ENCODE peak calls at places on chromosomes 5 and 9, in nine cellular contexts. U is CD8-positive, alpha-beta memory T cell; J is cardiac muscle cell; A is colonic mucosa; I is lower lobe of right lung; D is mammary epithelial cell; N is DND-41; S is sigmoid colon; W is neural progenitor cell. C is an unnamed sample.
A peak's percentile ranks its signal among the peaks of the same experiment; 100 is the strongest.

GRCh38 chr9:37938121-37938906 is 34.4 kb upstream of the SLC25A51 start:
- DNase-seq in I (peak; percentile 18), J (no peak), D (peak; percentile 65), A (no peak), N (no peak), W (peak; percentile 37), U (no peak), S (no peak), C (no peak)

GRCh38 chr5:97412959-97413358 is 229.9 kb upstream of the RIOK2 start:
- DNase-seq in D (no peak), N (no peak), U (no peak), A (no peak), I (no peak), S (no peak), W (no peak), J (no peak), C (no peak)

GRCh38 chr5:89095341-89095740 is 212.4 kb upstream of the MEF2C start:
- DNase-seq in I (no peak), D (no peak), S (no peak), W (no peak), U (no peak), J (no peak), A (no peak), N (no peak), C (no peak)

GRCh38 chr5:158054388-158055092 is 195.6 kb upstream of the CLINT1 start:
- DNase-seq in U (no peak), J (no peak), I (no peak), N (no peak), D (no peak), W (no peak), A (no peak), S (no peak), C (no peak)

GRCh38 chr5:14946813-14947640 is 75.4 kb upstream of the ANKH start:
- DNase-seq in U (peak; percentile 34), D (peak; percentile 40), I (no peak), J (peak; percentile 47), S (no peak), W (peak; percentile 28), A (peak; percentile 55), N (peak; percentile 33), C (no peak)

GRCh38 chr5:531101-531748 is 7.0 kb upstream of the SLC9A3 start:
- DNase-seq in D (no peak), N (no peak), W (peak; percentile 38), A (no peak), J (no peak), S (no peak), U (no peak), I (peak; percentile 44), C (no peak)

GRCh38 chr9:134564431-134565170 is 77.0 kb upstream of the COL5A1 start:
- DNase-seq in U (no peak), I (no peak), S (peak; percentile 40), A (peak; percentile 11), W (no peak), N (no peak), J (no peak), D (no peak), C (no peak)

GRCh38 chr5:21263361-21263760 is 1275.4 kb upstream of the CDH18 start:
- DNase-seq in N (no peak), U (no peak), A (no peak), S (no peak), I (no peak), J (no peak), D (no peak), W (no peak), C (no peak)

GRCh38 chr5:113433862-113434612 is 752 bp downstream of the TSSK1B start:
- DNase-seq in I (peak; percentile 41), N (no peak), W (no peak), A (no peak), J (no peak), D (no peak), U (no peak), S (no peak), C (no peak)

GRCh38 chr9:131621551-131622321 is 76.4 kb downstream of the PRRT1B start:
- DNase-seq in N (no peak), J (no peak), W (no peak), D (no peak), A (no peak), U (peak; percentile 30), S (no peak), I (peak; percentile 74), C (no peak)

GRCh38 chr5:36237756-36238155 is 4.0 kb downstream of the NADK2 start:
- DNase-seq in S (no peak), I (no peak), D (peak; percentile 40), J (no peak), A (no peak), W (no peak), N (no peak), U (no peak), C (no peak)

GRCh38 chr5:36238896-36239295 is 2.8 kb downstream of the NADK2 start:
- DNase-seq in J (no peak), A (no peak), D (no peak), U (no peak), S (no peak), I (no peak), N (no peak), W (no peak), C (no peak)

GRCh38 chr5:36241636-36242533 is at the start of gene NADK2:
- DNase-seq in A (peak; percentile 96), N (peak; percentile 96), S (peak; percentile 98), J (peak; percentile 97), W (peak; percentile 97), I (peak; percentile 96), U (peak; percentile 96), D (peak; percentile 92), C (peak; percentile 79)

GRCh38 chr5:36240779-36241635 is 718 bp downstream of the NADK2 start:
- DNase-seq in J (peak; percentile 86), S (peak; percentile 82), A (peak; percentile 72), D (peak; percentile 58), W (peak; percentile 82), U (peak; percentile 13), I (peak; percentile 67), N (peak; percentile 56), C (no peak)

GRCh38 chr5:36239370-36240293 is 2.1 kb downstream of the NADK2 start:
- DNase-seq in A (no peak), I (no peak), D (no peak), J (no peak), W (no peak), N (no peak), S (no peak), U (no peak), C (no peak)
- H3K4me1 ChIP-seq in A (peaks cover 4% of the 10 kb centered on the region), I (peaks cover 39% of the 10 kb centered on the region), D (peaks cover 18% of the 10 kb centered on the region), J (peaks cover 21% of the 10 kb centered on the region), W (no peaks in the 10 kb centered on the region), N (peaks cover 36% of the 10 kb centered on the region), S (peaks cover 41% of the 10 kb centered on the region), U (peaks cover 27% of the 10 kb centered on the region), C (peaks cover 2% of the 10 kb centered on the region)

GRCh38 chr5:150614651-150615040 is 25.8 kb upstream of the SYNPO start:
- DNase-seq in W (no peak), S (no peak), D (no peak), J (no peak), U (no peak), N (no peak), A (no peak), I (no peak), C (no peak)

GRCh38 chr5:150613991-150614650 is 26.3 kb upstream of the SYNPO start:
- DNase-seq in A (no peak), W (no peak), N (no peak), I (no peak), S (no peak), J (no peak), U (no peak), D (no peak), C (no peak)

GRCh38 chr5:150616506-150616905 is 24.0 kb upstream of the SYNPO start:
- DNase-seq in W (no peak), N (no peak), U (no peak), I (no peak), A (no peak), D (no peak), J (no peak), S (no peak), C (no peak)

GRCh38 chr5:150616024-150616470 is 24.4 kb upstream of the SYNPO start:
- DNase-seq in J (no peak), D (no peak), U (no peak), N (no peak), I (peak; percentile 60), A (peak; percentile 92), W (no peak), S (no peak), C (no peak)

GRCh38 chr5:150615141-150615699 is 25.2 kb upstream of the SYNPO start:
- DNase-seq in W (no peak), S (no peak), U (no peak), A (peak; percentile 66), I (peak; percentile 57), J (no peak), N (no peak), D (peak; percentile 40), C (no peak)
- H3K27ac ChIP-seq in W (no peak overlapping the region), S (peak overlapping the region; percentile 28), U (no peak overlapping the region), A (peak overlapping the region; percentile 7), I (peak overlapping the region; percentile 62), J (no peak overlapping the region), N (no peak overlapping the region), D (no peak overlapping the region), C (no peak overlapping the region)

GRCh38 chr5:124633209-124633608 is 113.2 kb downstream of the ZNF608 start:
- DNase-seq in I (no peak), J (no peak), W (no peak), A (no peak), N (no peak), D (no peak), S (no peak), U (no peak), C (no peak)
- H3K4me1 ChIP-seq in I (peaks cover 10% of the 10 kb centered on the region), J (peaks cover 31% of the 10 kb centered on the region), W (peaks cover 13% of the 10 kb centered on the region), A (no peaks in the 10 kb centered on the region), N (peaks cover 7% of the 10 kb centered on the region), D (peaks cover 19% of the 10 kb centered on the region), S (peaks cover 14% of the 10 kb centered on the region), U (no peaks in the 10 kb centered on the region), C (no peaks in the 10 kb centered on the region)

GRCh38 chr5:74390306-74390637 is 250.3 kb downstream of the ENC1 start:
- DNase-seq in I (no peak), S (no peak), U (no peak), N (no peak), W (no peak), A (no peak), J (no peak), D (no peak), C (no peak)

GRCh38 chr5:74389531-74390305 is 250.8 kb downstream of the ENC1 start:
- DNase-seq in S (no peak), A (no peak), I (no peak), W (no peak), J (no peak), U (no peak), D (peak; percentile 69), N (no peak), C (no peak)

GRCh38 chr5:74392698-74393431 is 247.7 kb downstream of the ENC1 start:
- DNase-seq in U (no peak), W (no peak), D (peak; percentile 70), N (no peak), A (no peak), J (no peak), I (no peak), S (no peak), C (no peak)

GRCh38 chr5:74390822-74391221 is 249.7 kb downstream of the ENC1 start:
- DNase-seq in A (no peak), W (no peak), N (no peak), U (no peak), S (no peak), D (no peak), J (no peak), I (no peak), C (no peak)

DNA sequence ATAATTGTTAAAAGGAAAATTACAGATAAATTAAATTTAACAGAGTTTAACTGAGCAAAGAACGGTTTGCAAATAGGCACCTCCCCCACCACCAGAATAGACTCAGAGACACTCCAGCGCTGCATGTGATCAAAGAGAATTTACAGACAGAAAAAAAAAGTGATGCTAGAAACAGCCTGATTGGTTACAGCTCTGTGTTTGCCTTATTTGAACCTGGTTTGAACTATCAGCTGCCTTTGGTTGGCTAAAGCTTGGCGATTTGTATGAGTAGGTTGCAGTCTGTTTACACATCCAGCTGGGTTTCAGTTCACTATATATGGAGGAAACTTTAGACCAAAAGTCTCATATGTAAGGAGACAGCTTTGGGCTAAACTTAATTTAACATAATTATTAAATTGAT is 249.1 kb downstream of the ENC1 start:
- DNase-seq in J (no peak), N (no peak), A (no peak), W (no peak), S (no peak), I (no peak), U (no peak), D (no peak), C (no peak)
- H3K27ac ChIP-seq in J (no peak overlapping the region), N (no peak overlapping the region), A (no peak overlapping the region), W (no peak overlapping the region), S (no peak overlapping the region), I (no peak overlapping the region), U (no peak overlapping the region), D (no peak overlapping the region), C (no peak overlapping the region)